ENCODE peak calls at places on chromosomes 7 and 10, in eight cellular contexts. One of them, this sample, is unnamed.

GRCh38 chr7:152366662-152367061 is 69.1 kb downstream of the KMT2C start:
- DNase-seq in H1: no peak
- DNase-seq in MM.1S: no peak
- DNase-seq in cardiac fibroblast: no peak
- DNase-seq in endothelial cell: no peak
- DNase-seq in fibroblast of mammary gland: no peak
- DNase-seq in prostate gland: no peak
- DNase-seq in lung: no peak
- DNase-seq in this sample: no peak

GRCh38 chr10:121406823-121407545 is 191.3 kb downstream of the FGFR2 start:
- DNase-seq in lung: no peak
- DNase-seq in cardiac fibroblast: no peak
- DNase-seq in endothelial cell: no peak
- DNase-seq in prostate gland: peak
- DNase-seq in fibroblast of mammary gland: no peak
- DNase-seq in MM.1S: no peak
- DNase-seq in H1: no peak
- DNase-seq in this sample: no peak

GRCh38 chr10:8137272-8137680 is 82.8 kb downstream of the GATA3 start:
- DNase-seq in endothelial cell: no peak
- DNase-seq in H1: no peak
- DNase-seq in lung: no peak
- DNase-seq in cardiac fibroblast: no peak
- DNase-seq in MM.1S: no peak
- DNase-seq in fibroblast of mammary gland: no peak
- DNase-seq in prostate gland: no peak
- DNase-seq in this sample: no peak

GRCh38 chr7:133794490-133794889 is 332.6 kb upstream of the LRGUK start:
- DNase-seq in MM.1S: no peak
- DNase-seq in cardiac fibroblast: peak
- DNase-seq in prostate gland: no peak
- DNase-seq in lung: no peak
- DNase-seq in H1: no peak
- DNase-seq in endothelial cell: no peak
- DNase-seq in fibroblast of mammary gland: peak
- DNase-seq in this sample: no peak

GRCh38 chr7:78970440-78970916 is 483.0 kb downstream of the MAGI2 start:
- DNase-seq in H1: no peak
- DNase-seq in MM.1S: no peak
- DNase-seq in prostate gland: no peak
- DNase-seq in lung: no peak
- DNase-seq in cardiac fibroblast: peak
- DNase-seq in fibroblast of mammary gland: no peak
- DNase-seq in endothelial cell: peak
- DNase-seq in this sample: no peak

GRCh38 chr10:89342219-89342966 is 14.6 kb downstream of the IFIT3 start:
- DNase-seq in prostate gland: no peak
- DNase-seq in lung: peak
- DNase-seq in fibroblast of mammary gland: peak
- DNase-seq in H1: no peak
- DNase-seq in cardiac fibroblast: peak
- DNase-seq in MM.1S: no peak
- DNase-seq in endothelial cell: no peak
- DNase-seq in this sample: no peak

GRCh38 chr7:12297709-12298108 is 86.6 kb downstream of the TMEM106B start:
- DNase-seq in prostate gland: no peak
- DNase-seq in H1: no peak
- DNase-seq in fibroblast of mammary gland: no peak
- DNase-seq in endothelial cell: no peak
- DNase-seq in cardiac fibroblast: no peak
- DNase-seq in lung: no peak
- DNase-seq in MM.1S: no peak
- DNase-seq in this sample: no peak

GRCh38 chr10:113027574-113028392 is 77.7 kb downstream of the TCF7L2 start:
- DNase-seq in H1: no peak
- DNase-seq in cardiac fibroblast: no peak
- DNase-seq in prostate gland: no peak
- DNase-seq in fibroblast of mammary gland: no peak
- DNase-seq in lung: no peak
- DNase-seq in MM.1S: no peak
- DNase-seq in endothelial cell: no peak
- DNase-seq in this sample: no peak

GRCh38 chr7:94301024-94301588 is 93.6 kb upstream of the COL1A2 start:
- DNase-seq in prostate gland: peak
- DNase-seq in H1: peak
- DNase-seq in cardiac fibroblast: peak
- DNase-seq in MM.1S: no peak
- DNase-seq in lung: peak
- DNase-seq in endothelial cell: peak
- DNase-seq in fibroblast of mammary gland: peak
- DNase-seq in this sample: no peak

GRCh38 chr10:119291223-119291900 is 84.0 kb downstream of the GRK5 start:
- DNase-seq in MM.1S: no peak
- DNase-seq in fibroblast of mammary gland: no peak
- DNase-seq in lung: no peak
- DNase-seq in prostate gland: no peak
- DNase-seq in endothelial cell: no peak
- DNase-seq in H1: no peak
- DNase-seq in cardiac fibroblast: no peak
- DNase-seq in this sample: no peak

GRCh38 chr10:131818510-131819234 is 82.1 kb upstream of the PPP2R2D start:
- DNase-seq in prostate gland: no peak
- DNase-seq in lung: no peak
- DNase-seq in cardiac fibroblast: no peak
- DNase-seq in H1: peak
- DNase-seq in endothelial cell: no peak
- DNase-seq in MM.1S: no peak
- DNase-seq in fibroblast of mammary gland: no peak
- DNase-seq in this sample: no peak

GRCh38 chr10:43250925-43251663 is 15.8 kb downstream of the RASGEF1A start:
- DNase-seq in MM.1S: no peak
- DNase-seq in H1: no peak
- DNase-seq in endothelial cell: no peak
- DNase-seq in lung: no peak
- DNase-seq in fibroblast of mammary gland: no peak
- DNase-seq in cardiac fibroblast: no peak
- DNase-seq in prostate gland: no peak
- DNase-seq in this sample: no peak

GRCh38 chr7:44740040-44740439 is 8.6 kb upstream of the ZMIZ2 start:
- DNase-seq in lung: no peak
- DNase-seq in fibroblast of mammary gland: no peak
- DNase-seq in MM.1S: no peak
- DNase-seq in endothelial cell: no peak
- DNase-seq in H1: no peak
- DNase-seq in prostate gland: no peak
- DNase-seq in cardiac fibroblast: no peak
- DNase-seq in this sample: no peak

GRCh38 chr7:138064856-138065357 is 11.4 kb upstream of the AKR1D1 start:
- DNase-seq in lung: no peak
- DNase-seq in H1: peak
- DNase-seq in endothelial cell: no peak
- DNase-seq in prostate gland: no peak
- DNase-seq in MM.1S: no peak
- DNase-seq in cardiac fibroblast: peak
- DNase-seq in fibroblast of mammary gland: peak
- DNase-seq in this sample: no peak

GRCh38 chr10:95785942-95786669 is 30.1 kb downstream of the ENTPD1 start:
- DNase-seq in prostate gland: no peak
- DNase-seq in cardiac fibroblast: no peak
- DNase-seq in endothelial cell: no peak
- DNase-seq in fibroblast of mammary gland: no peak
- DNase-seq in H1: no peak
- DNase-seq in MM.1S: no peak
- DNase-seq in lung: no peak
- DNase-seq in this sample: no peak

GRCh38 chr7:84663224-84663623 is 468.6 kb upstream of the SEMA3A start:
- DNase-seq in H1: no peak
- DNase-seq in lung: no peak
- DNase-seq in fibroblast of mammary gland: peak
- DNase-seq in MM.1S: no peak
- DNase-seq in prostate gland: no peak
- DNase-seq in cardiac fibroblast: peak
- DNase-seq in endothelial cell: no peak
- DNase-seq in this sample: no peak

GRCh38 chr10:92916433-92916832 is 68.1 kb downstream of the EXOC6 start:
- DNase-seq in prostate gland: no peak
- DNase-seq in MM.1S: no peak
- DNase-seq in lung: no peak
- DNase-seq in H1: no peak
- DNase-seq in fibroblast of mammary gland: no peak
- DNase-seq in cardiac fibroblast: no peak
- DNase-seq in endothelial cell: no peak
- DNase-seq in this sample: no peak

GRCh38 chr7:45026984-45027773 is 27.2 kb downstream of the CCM2 start:
- DNase-seq in endothelial cell: no peak
- DNase-seq in lung: no peak
- DNase-seq in prostate gland: no peak
- DNase-seq in cardiac fibroblast: peak
- DNase-seq in H1: no peak
- DNase-seq in fibroblast of mammary gland: peak
- DNase-seq in MM.1S: peak
- DNase-seq in this sample: no peak

GRCh38 chr7:141416691-141417268 is 134.4 kb upstream of the AGK start:
- DNase-seq in prostate gland: no peak
- DNase-seq in fibroblast of mammary gland: no peak
- DNase-seq in cardiac fibroblast: no peak
- DNase-seq in MM.1S: no peak
- DNase-seq in lung: no peak
- DNase-seq in endothelial cell: no peak
- DNase-seq in H1: no peak
- DNase-seq in this sample: no peak

GRCh38 chr7:155918720-155919399 is 106.6 kb upstream of the SHH start:
- DNase-seq in endothelial cell: no peak
- DNase-seq in fibroblast of mammary gland: peak
- DNase-seq in lung: peak
- DNase-seq in MM.1S: no peak
- DNase-seq in cardiac fibroblast: peak
- DNase-seq in prostate gland: no peak
- DNase-seq in H1: no peak
- DNase-seq in this sample: no peak

GRCh38 chr10:88401671-88402347 is 181.3 kb downstream of the RNLS start:
- DNase-seq in prostate gland: no peak
- DNase-seq in endothelial cell: no peak
- DNase-seq in H1: no peak
- DNase-seq in MM.1S: peak
- DNase-seq in fibroblast of mammary gland: peak
- DNase-seq in cardiac fibroblast: peak
- DNase-seq in lung: no peak
- DNase-seq in this sample: no peak

DNA sequence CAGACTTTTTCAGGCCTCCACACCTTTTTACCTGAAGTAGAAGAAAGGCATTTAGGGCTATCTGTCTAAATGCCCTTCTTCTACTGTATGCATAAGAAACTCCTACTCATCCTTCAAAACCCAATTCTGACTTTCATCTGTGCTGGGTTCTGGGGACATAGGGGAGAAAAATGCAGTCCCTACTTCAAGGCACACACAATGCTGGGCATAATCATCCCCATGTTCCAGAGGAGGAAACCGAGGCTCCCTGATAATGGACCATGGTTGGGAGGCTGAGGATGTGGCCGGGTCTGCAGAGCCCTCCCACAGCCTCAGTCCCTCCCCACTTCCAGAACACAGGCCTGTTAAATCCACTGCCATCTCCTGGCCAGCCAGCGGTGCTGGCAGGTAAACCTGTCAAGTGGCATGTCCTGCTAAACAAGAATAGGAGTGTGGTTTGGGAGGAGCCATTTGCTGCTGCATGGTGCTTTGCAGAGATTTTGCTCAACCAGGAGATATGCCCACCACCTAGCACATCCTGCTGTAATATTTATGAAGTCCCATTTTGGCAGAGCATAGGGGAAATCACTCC is 32.0 kb downstream of the GRID1 start:
- DNase-seq in prostate gland: peak
- DNase-seq in lung: no peak
- DNase-seq in cardiac fibroblast: no peak
- DNase-seq in MM.1S: no peak
- DNase-seq in fibroblast of mammary gland: no peak
- DNase-seq in endothelial cell: no peak
- DNase-seq in H1: no peak
- DNase-seq in this sample: no peak
- TF ChIP-seq CTCF in prostate gland: no peak
- TF ChIP-seq CTCF in lung: no peak
- TF ChIP-seq CTCF in cardiac fibroblast: no peak
- TF ChIP-seq CTCF in MM.1S: no peak
- TF ChIP-seq CTCF in fibroblast of mammary gland: no peak
- TF ChIP-seq CTCF in endothelial cell: no peak
- TF ChIP-seq CTCF in H1: peak
- TF ChIP-seq CTCF in this sample: no peak

DNA sequence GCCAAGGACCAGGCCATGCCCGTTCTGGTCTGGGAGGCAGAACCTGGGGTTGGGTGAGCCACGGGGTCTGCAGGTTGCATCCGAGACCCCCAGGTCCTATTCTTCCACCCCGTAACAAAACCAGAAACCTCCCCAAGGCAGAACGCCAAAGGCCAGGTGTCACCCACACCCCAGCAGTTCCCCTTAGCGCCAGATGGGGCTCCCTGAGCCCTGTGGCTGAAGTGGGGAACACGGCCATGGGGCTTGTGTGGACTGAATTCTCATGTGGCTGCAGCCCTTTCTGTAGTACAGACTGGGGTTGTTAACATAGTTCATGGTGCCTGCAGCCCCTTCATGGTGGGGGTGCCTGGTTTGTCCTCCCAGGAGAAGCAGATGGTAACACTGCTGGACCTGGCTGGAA is 10.2 kb downstream of the BRI3 start:
- DNase-seq in prostate gland: no peak
- DNase-seq in MM.1S: no peak
- DNase-seq in endothelial cell: no peak
- DNase-seq in H1: no peak
- DNase-seq in lung: no peak
- DNase-seq in fibroblast of mammary gland: no peak
- DNase-seq in cardiac fibroblast: no peak
- DNase-seq in this sample: no peak
- TF ChIP-seq CTCF in prostate gland: no peak
- TF ChIP-seq CTCF in MM.1S: peak
- TF ChIP-seq CTCF in endothelial cell: no peak
- TF ChIP-seq CTCF in H1: peak
- TF ChIP-seq CTCF in lung: no peak
- TF ChIP-seq CTCF in fibroblast of mammary gland: no peak
- TF ChIP-seq CTCF in cardiac fibroblast: peak
- TF ChIP-seq CTCF in this sample: peak

GRCh38 chr7:70925411-70926115 is 206.4 kb upstream of the GALNT17 start:
- DNase-seq in lung: no peak
- DNase-seq in fibroblast of mammary gland: no peak
- DNase-seq in endothelial cell: no peak
- DNase-seq in prostate gland: no peak
- DNase-seq in MM.1S: no peak
- DNase-seq in H1: peak
- DNase-seq in cardiac fibroblast: no peak
- DNase-seq in this sample: no peak
- TF ChIP-seq CTCF in lung: no peak
- TF ChIP-seq CTCF in fibroblast of mammary gland: no peak
- TF ChIP-seq CTCF in endothelial cell: no peak
- TF ChIP-seq CTCF in prostate gland: no peak
- TF ChIP-seq CTCF in MM.1S: no peak
- TF ChIP-seq CTCF in H1: no peak
- TF ChIP-seq CTCF in cardiac fibroblast: no peak
- TF ChIP-seq CTCF in this sample: no peak

DNA sequence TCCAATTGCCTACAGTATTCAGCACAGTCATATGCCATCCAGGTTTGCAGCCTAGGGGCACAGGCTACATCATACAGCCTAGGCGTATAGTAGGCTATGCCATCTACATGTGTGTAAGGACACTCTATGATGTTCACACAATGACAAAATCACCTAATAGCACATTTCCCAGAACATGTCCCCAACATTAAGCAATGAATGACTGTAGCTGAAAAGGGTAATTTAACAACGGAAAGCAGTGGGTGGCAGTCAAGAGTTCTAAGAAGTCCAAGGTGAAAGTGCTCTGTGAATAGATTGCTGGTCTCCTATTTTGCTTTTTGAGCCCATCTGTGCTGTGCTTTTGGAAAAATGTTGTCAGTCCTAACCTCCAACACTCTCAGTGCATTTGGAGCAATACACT is 162.6 kb downstream of the KLF6 start:
- DNase-seq in H1: no peak
- DNase-seq in lung: no peak
- DNase-seq in cardiac fibroblast: no peak
- DNase-seq in prostate gland: no peak
- DNase-seq in MM.1S: no peak
- DNase-seq in endothelial cell: no peak
- DNase-seq in fibroblast of mammary gland: no peak
- DNase-seq in this sample: no peak
- TF ChIP-seq CTCF in H1: no peak
- TF ChIP-seq CTCF in lung: no peak
- TF ChIP-seq CTCF in cardiac fibroblast: no peak
- TF ChIP-seq CTCF in prostate gland: no peak
- TF ChIP-seq CTCF in MM.1S: no peak
- TF ChIP-seq CTCF in endothelial cell: no peak
- TF ChIP-seq CTCF in fibroblast of mammary gland: no peak
- TF ChIP-seq CTCF in this sample: no peak

This sample was measured in GM13976.